ENCODE peak calls at places on chromosome 4, in four cellular contexts. One of them, this sample, is unnamed.

GRCh38 chr4:173913496-173913895 is 370.0 kb downstream of the FBXO8 start:
- DNase-seq in Peyer's patch: no peak
- DNase-seq in aorta: no peak
- DNase-seq in PC-9: no peak
- DNase-seq in this sample: no peak

GRCh38 chr4:169268951-169269781 is 1.6 kb downstream of the SH3RF1 start:
- DNase-seq in Peyer's patch: no peak
- DNase-seq in aorta: no peak
- DNase-seq in PC-9: no peak
- DNase-seq in this sample: no peak

GRCh38 chr4:10006236-10006603 is 15.1 kb downstream of the SLC2A9 start:
- DNase-seq in Peyer's patch: no peak
- DNase-seq in aorta: no peak
- DNase-seq in PC-9: peak; percentile 57
- DNase-seq in this sample: no peak

GRCh38 chr4:161454860-161455259 is 708.9 kb downstream of the FSTL5 start:
- DNase-seq in Peyer's patch: no peak
- DNase-seq in aorta: no peak
- DNase-seq in PC-9: no peak
- DNase-seq in this sample: no peak

GRCh38 chr4:169174247-169174646 is 96.5 kb downstream of the SH3RF1 start:
- DNase-seq in Peyer's patch: no peak
- DNase-seq in aorta: no peak
- DNase-seq in PC-9: no peak
- DNase-seq in this sample: no peak

GRCh38 chr4:184503869-184504300 is 29.5 kb upstream of the IRF2 start:
- DNase-seq in Peyer's patch: peak; percentile 47
- DNase-seq in aorta: no peak
- DNase-seq in PC-9: no peak
- DNase-seq in this sample: no peak

GRCh38 chr4:115234405-115235093 is 121.1 kb upstream of the NDST4 start:
- DNase-seq in Peyer's patch: no peak
- DNase-seq in aorta: no peak
- DNase-seq in PC-9: no peak
- DNase-seq in this sample: no peak

GRCh38 chr4:151004222-151004621 is 10.9 kb downstream of the LRBA start:
- DNase-seq in Peyer's patch: no peak
- DNase-seq in aorta: no peak
- DNase-seq in PC-9: no peak
- DNase-seq in this sample: no peak

GRCh38 chr4:170849969-170850368 is 760.2 kb upstream of the AADAT start:
- DNase-seq in Peyer's patch: no peak
- DNase-seq in aorta: no peak
- DNase-seq in PC-9: no peak
- DNase-seq in this sample: no peak

GRCh38 chr4:33068539-33068938 is 2348.4 kb downstream of the PCDH7 start:
- DNase-seq in Peyer's patch: no peak
- DNase-seq in aorta: no peak
- DNase-seq in PC-9: no peak
- DNase-seq in this sample: no peak

GRCh38 chr4:124079174-124079780 is 633.3 kb downstream of the ANKRD50 start:
- DNase-seq in Peyer's patch: no peak
- DNase-seq in aorta: no peak
- DNase-seq in PC-9: no peak
- DNase-seq in this sample: no peak

GRCh38 chr4:14520171-14520570 is 482.1 kb upstream of the CPEB2 start:
- DNase-seq in Peyer's patch: no peak
- DNase-seq in aorta: no peak
- DNase-seq in PC-9: no peak
- DNase-seq in this sample: no peak

GRCh38 chr4:67762091-67762490 is 7.9 kb upstream of the GNRHR start:
- DNase-seq in Peyer's patch: no peak
- DNase-seq in aorta: no peak
- DNase-seq in PC-9: no peak
- DNase-seq in this sample: no peak

GRCh38 chr4:163331629-163332360 is 601 bp downstream of the NPY1R start:
- DNase-seq in Peyer's patch: no peak
- DNase-seq in aorta: peak; percentile 82
- DNase-seq in PC-9: no peak
- DNase-seq in this sample: peak; percentile 75

GRCh38 chr4:82892467-82892802 is 1.5 kb upstream of the SEC31A start:
- DNase-seq in Peyer's patch: no peak
- DNase-seq in aorta: no peak
- DNase-seq in PC-9: no peak
- DNase-seq in this sample: no peak
- H3K27me3 ChIP-seq in Peyer's patch: no peaks in the 10 kb centered on the region
- H3K27me3 ChIP-seq in aorta: no peaks in the 10 kb centered on the region
- H3K27me3 ChIP-seq in PC-9: no peaks in the 10 kb centered on the region
- H3K27me3 ChIP-seq in this sample: no peaks in the 10 kb centered on the region

GRCh38 chr4:54930226-54930625 is 195.2 kb downstream of the KDR start:
- DNase-seq in Peyer's patch: no peak
- DNase-seq in aorta: no peak
- DNase-seq in PC-9: no peak
- DNase-seq in this sample: no peak

GRCh38 chr4:54924891-54925290 is 200.5 kb downstream of the KDR start:
- DNase-seq in Peyer's patch: no peak
- DNase-seq in aorta: no peak
- DNase-seq in PC-9: no peak
- DNase-seq in this sample: no peak

GRCh38 chr4:54933579-54933978 is 191.8 kb downstream of the KDR start:
- DNase-seq in Peyer's patch: no peak
- DNase-seq in aorta: no peak
- DNase-seq in PC-9: no peak
- DNase-seq in this sample: no peak

DNA sequence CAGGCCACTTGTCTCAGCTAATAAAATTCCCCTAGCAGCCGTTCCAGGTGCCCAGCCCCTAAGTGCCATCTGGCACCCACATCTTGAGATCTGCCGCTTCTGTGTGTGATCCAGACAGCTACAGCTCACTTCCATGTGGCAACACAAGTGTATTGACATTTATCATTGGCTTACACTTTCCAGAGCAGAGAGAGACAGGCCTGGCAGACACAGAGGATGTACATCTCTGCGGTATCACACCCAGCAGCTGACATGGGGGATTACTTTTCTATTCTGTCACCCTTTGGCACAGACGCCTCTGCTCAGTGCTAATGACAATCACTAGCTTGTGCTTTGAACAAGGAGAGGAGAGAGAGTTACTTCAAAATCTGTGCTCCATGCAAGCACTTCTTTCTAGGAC is 195.9 kb downstream of the KDR start:
- DNase-seq in Peyer's patch: no peak
- DNase-seq in aorta: no peak
- DNase-seq in PC-9: no peak
- DNase-seq in this sample: no peak
- H3K27ac ChIP-seq in Peyer's patch: no peak overlapping the region
- H3K27ac ChIP-seq in aorta: no peak overlapping the region
- H3K27ac ChIP-seq in PC-9: no peak overlapping the region
- H3K27ac ChIP-seq in this sample: no peak overlapping the region

DNA sequence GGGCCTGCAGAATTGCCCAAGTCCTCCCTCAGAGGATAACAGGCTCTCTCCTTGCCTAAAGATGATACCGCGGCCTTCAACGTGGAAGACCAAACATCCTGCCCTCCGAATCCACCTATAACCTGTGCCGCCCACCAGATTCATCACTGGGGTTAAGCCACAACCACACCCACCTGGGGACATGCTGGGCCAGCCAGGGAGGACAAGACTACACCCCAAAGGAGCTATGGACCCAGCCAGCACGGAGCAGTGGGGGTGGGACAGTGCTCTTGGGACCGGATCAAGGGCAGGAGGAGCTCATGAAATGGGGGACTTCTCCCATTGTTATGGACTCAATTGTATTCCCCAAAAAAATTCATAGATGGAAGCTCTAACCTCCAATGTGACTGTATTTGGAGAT is 6.8 kb upstream of the MAN2B2 start:
- DNase-seq in Peyer's patch: no peak
- DNase-seq in aorta: no peak
- DNase-seq in PC-9: no peak
- DNase-seq in this sample: no peak
- H3K27me3 ChIP-seq in Peyer's patch: no peaks in the 10 kb centered on the region
- H3K27me3 ChIP-seq in aorta: no peaks in the 10 kb centered on the region
- H3K27me3 ChIP-seq in PC-9: no peaks in the 10 kb centered on the region
- H3K27me3 ChIP-seq in this sample: peaks cover 47% of the 10 kb centered on the region

DNA sequence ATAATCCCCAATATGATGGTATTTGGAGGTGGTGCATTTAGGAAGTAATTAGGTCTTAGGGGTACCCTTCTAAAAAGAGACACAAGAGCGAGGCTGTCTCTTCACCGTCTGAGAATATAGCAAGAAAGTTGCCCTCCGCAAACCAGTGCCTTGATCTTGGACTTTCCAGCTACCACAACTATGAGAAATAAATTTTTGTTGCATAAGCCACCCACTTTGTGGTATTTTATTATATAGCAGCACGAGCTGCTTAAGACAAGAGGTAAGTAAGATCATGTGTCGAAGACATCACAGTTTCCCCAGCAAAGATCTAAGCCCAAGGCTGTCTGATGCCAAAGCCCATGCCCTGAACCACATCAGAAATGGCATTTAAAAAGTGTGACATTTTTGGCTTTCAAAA is 9.6 kb upstream of the EXOSC9 start:
- DNase-seq in Peyer's patch: no peak
- DNase-seq in aorta: no peak
- DNase-seq in PC-9: no peak
- DNase-seq in this sample: no peak
- H3K27ac ChIP-seq in Peyer's patch: no peak overlapping the region
- H3K27ac ChIP-seq in aorta: no peak overlapping the region
- H3K27ac ChIP-seq in PC-9: no peak overlapping the region
- H3K27ac ChIP-seq in this sample: no peak overlapping the region

GRCh38 chr4:8592366-8593267 is at the start of gene CPZ:
- DNase-seq in Peyer's patch: no peak
- DNase-seq in aorta: peak; percentile 77
- DNase-seq in PC-9: no peak
- DNase-seq in this sample: peak; percentile 77
- H3K27me3 ChIP-seq in Peyer's patch: no peaks in the 10 kb centered on the region
- H3K27me3 ChIP-seq in aorta: no peaks in the 10 kb centered on the region
- H3K27me3 ChIP-seq in PC-9: no peaks in the 10 kb centered on the region
- H3K27me3 ChIP-seq in this sample: peaks cover 75% of the 10 kb centered on the region

This sample was measured in left lung.